ENCODE peak calls at places on chromosomes 11 and 22, in ten cellular contexts. Y, C, V, N, P, H, E, U, T and K are unnamed samples.

GRCh38 chr11:125402436-125402835 is 93.6 kb downstream of the FEZ1 start:
- DNase-seq in Y (peak), C (peak), V (peak), N (peak), P (no peak), H (no peak), E (no peak), U (peak), T (no peak), K (no peak)

GRCh38 chr22:39183991-39184585 is 31.6 kb upstream of the CBX7 start:
- DNase-seq in Y (peak), C (no peak), V (no peak), N (peak), P (no peak), H (no peak), E (no peak), U (peak), T (no peak), K (no peak)

GRCh38 chr11:119056397-119056999 is 507 bp downstream of the HYOU1 start:
- DNase-seq in Y (peak), C (peak), V (no peak), N (peak), P (peak), H (no peak), E (no peak), U (no peak), T (peak), K (no peak)

GRCh38 chr11:28566643-28567042 is 458.5 kb downstream of the METTL15 start:
- DNase-seq in Y (peak), C (peak), V (peak), N (peak), P (no peak), H (no peak), E (no peak), U (peak), T (no peak), K (no peak)

GRCh38 chr11:36361901-36362391 is 65.9 kb downstream of the PRR5L start:
- DNase-seq in Y (peak), C (peak), V (no peak), N (peak), P (no peak), H (no peak), E (no peak), U (peak), T (no peak), K (no peak)

GRCh38 chr11:7677071-7677470 is 3.8 kb upstream of the CYB5R2 start:
- DNase-seq in Y (no peak), C (peak), V (no peak), N (peak), P (no peak), H (no peak), E (no peak), U (no peak), T (no peak), K (no peak)

GRCh38 chr11:827146-827860 is 416 bp upstream of the CRACR2B start:
- DNase-seq in Y (no peak), C (no peak), V (peak), N (peak), P (no peak), H (no peak), E (no peak), U (no peak), T (no peak), K (peak)

GRCh38 chr11:119806064-119806915 is 77.3 kb upstream of the NECTIN1 start:
- DNase-seq in Y (no peak), C (no peak), V (peak), N (no peak), P (no peak), H (peak), E (no peak), U (no peak), T (no peak), K (no peak)